ENCODE peak calls at places on chromosomes 5 and 9, in five cellular contexts. U is A549, V is H1, W is K562, S is SK-N-SH. H is an unnamed sample.

GRCh38 chr9:93096811-93097382 is 880 bp downstream of the CARD19 start:
- DNase-seq in S (no peak), V (no peak), U (no peak), W (no peak), H (no peak)

GRCh38 chr5:142432369-142432863 is 107.6 kb upstream of the SPRY4 start:
- DNase-seq in U (no peak), W (no peak), V (no peak), S (no peak), H (no peak)

GRCh38 chr9:107948601-107949000 is 459.0 kb upstream of the KLF4 start:
- DNase-seq in S (no peak), U (no peak), V (no peak), W (no peak), H (no peak)

GRCh38 chr5:172754957-172755356 is 16.0 kb downstream of the DUSP1 start:
- DNase-seq in V (no peak), W (no peak), S (no peak), U (no peak), H (no peak)

GRCh38 chr5:93674866-93675457 is 66.4 kb downstream of the POU5F2 start:
- DNase-seq in U (no peak), V (no peak), W (no peak), S (no peak), H (no peak)

GRCh38 chr9:109476781-109477268 is 21.3 kb downstream of the PTPN3 start:
- DNase-seq in S (no peak), W (no peak), U (no peak), V (no peak), H (peak; percentile 23)

GRCh38 chr5:160548949-160549665 is 127.5 kb downstream of the PTTG1 start:
- DNase-seq in V (no peak), S (no peak), W (no peak), U (no peak), H (no peak)

GRCh38 chr9:12771891-12772290 is 2.9 kb upstream of the LURAP1L start:
- DNase-seq in S (no peak), V (no peak), U (no peak), W (no peak), H (no peak)

GRCh38 chr9:72145093-72145492 is 4.1 kb upstream of the GDA start:
- DNase-seq in V (no peak), W (no peak), S (no peak), U (no peak), H (no peak)

GRCh38 chr9:129435272-129435671 is 185.6 kb downstream of the C9orf50 start:
- DNase-seq in U (no peak), V (no peak), S (no peak), W (no peak), H (no peak)

GRCh38 chr5:91794455-91794854 is 411.3 kb upstream of the ARRDC3 start:
- DNase-seq in U (no peak), V (no peak), W (no peak), S (no peak), H (no peak)

GRCh38 chr5:91794856-91795548 is 411.9 kb upstream of the ARRDC3 start:
- DNase-seq in W (no peak), V (no peak), S (no peak), U (peak; percentile 70), H (peak; percentile 3)

DNA sequence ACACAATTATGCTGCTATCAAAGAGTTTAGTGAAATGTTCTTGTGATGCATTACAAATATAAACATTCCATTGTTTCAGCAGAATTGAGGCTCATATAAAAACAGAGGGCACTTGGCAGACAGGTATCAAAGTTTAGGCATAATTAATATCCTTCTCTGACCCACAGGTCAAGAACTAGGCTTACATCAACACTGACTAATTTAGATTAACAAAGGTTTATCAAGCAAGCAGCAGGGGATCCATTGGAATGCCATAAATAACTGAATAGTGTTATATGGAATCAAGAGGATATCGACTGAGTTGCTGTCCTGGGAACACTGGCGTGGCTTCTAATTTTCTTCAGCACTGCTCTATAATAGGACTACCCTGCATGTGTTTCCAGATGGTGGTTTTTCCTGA is 414.5 kb upstream of the ARRDC3 start:
- DNase-seq in W (no peak), U (no peak), S (no peak), V (no peak), H (no peak)
- H3K4me3 ChIP-seq in W (no peak overlapping the region), U (no peak overlapping the region), S (no peak overlapping the region), V (no peak overlapping the region), H (no peak overlapping the region)

GRCh38 chr5:124662261-124662781 is 84.1 kb downstream of the ZNF608 start:
- DNase-seq in S (no peak), W (no peak), V (no peak), U (peak; percentile 81), H (no peak)

GRCh38 chr5:124665035-124665434 is 81.4 kb downstream of the ZNF608 start:
- DNase-seq in W (no peak), S (no peak), V (no peak), U (no peak), H (no peak)

GRCh38 chr5:124661317-124662141 is 84.9 kb downstream of the ZNF608 start:
- DNase-seq in U (peak; percentile 97), S (no peak), W (peak; percentile 25), V (no peak), H (peak; percentile 99)

GRCh38 chr5:124664287-124664686 is 82.2 kb downstream of the ZNF608 start:
- DNase-seq in V (no peak), W (no peak), U (no peak), S (no peak), H (no peak)

GRCh38 chr5:124663101-124663506 is 83.3 kb downstream of the ZNF608 start:
- DNase-seq in V (no peak), W (no peak), U (no peak), S (no peak), H (peak; percentile 95)
- TF ChIP-seq CHD2 in V (no peak), W (no peak), U (no peak), S (no peak), H (no peak)

GRCh38 chr5:177312649-177313181 is 1.0 kb upstream of the MXD3 start:
- DNase-seq in W (peak; percentile 52), U (peak; percentile 65), S (peak; percentile 49), V (no peak), H (peak; percentile 43)
- H3K4me3 ChIP-seq in W (peak overlapping the region; percentile 62), U (peak overlapping the region; percentile 66), S (peak overlapping the region; percentile 35), V (peak overlapping the region; percentile 35), H (peak overlapping the region; percentile 79)

DNA sequence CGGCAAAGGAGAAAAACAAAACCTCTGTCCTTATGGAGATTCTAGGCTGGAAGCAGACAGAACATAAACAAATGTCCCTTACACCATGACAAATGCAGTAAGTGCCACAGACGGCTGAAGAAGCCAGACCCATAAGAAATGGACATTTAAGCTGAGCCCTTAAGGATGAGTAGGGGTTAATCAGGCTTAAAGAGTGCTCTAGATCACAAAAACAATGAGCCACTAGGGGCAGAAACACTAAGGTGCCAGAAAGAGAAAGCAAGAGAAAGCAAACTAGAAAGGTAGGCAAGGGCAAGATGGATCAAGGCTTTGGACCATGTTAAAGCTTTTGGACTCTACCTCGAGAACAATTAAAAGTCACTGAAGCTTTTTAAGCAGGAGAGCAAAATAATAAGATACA is 326.9 kb upstream of the WWC1 start:
- DNase-seq in U (no peak), W (no peak), V (no peak), S (peak; percentile 19), H (no peak)
- TF ChIP-seq CHD2 in U (no peak), W (no peak), V (no peak), S (no peak), H (no peak)

GRCh38 chr5:137498736-137499505 is at the start of gene SPOCK1:
- DNase-seq in V (peak; percentile 87), W (peak; percentile 92), U (peak; percentile 75), S (peak; percentile 94), H (peak; percentile 14)
- H3K4me3 ChIP-seq in V (peak within 1 kb of the TSS; percentile 50), W (no peak within 1 kb of the TSS), U (peak within 1 kb of the TSS; percentile 54), S (peak within 1 kb of the TSS; percentile 54), H (no peak within 1 kb of the TSS)

GRCh38 chr5:75078035-75078434 is 25.7 kb upstream of the GCNT4 start:
- DNase-seq in W (no peak), S (no peak), U (no peak), V (no peak), H (no peak)
- TF ChIP-seq CHD2 in W (no peak), S (no peak), U (no peak), V (no peak), H (no peak)

GRCh38 chr5:40754381-40755092 is 1.2 kb downstream of the TTC33 start:
- DNase-seq in W (no peak), U (no peak), V (no peak), S (no peak), H (no peak)
- H3K4me3 ChIP-seq in W (peak overlapping the region; percentile 68), U (peak overlapping the region; percentile 68), V (peak overlapping the region; percentile 83), S (peak overlapping the region; percentile 97), H (peak overlapping the region; percentile 65)

H was measured in HepG2.